ENCODE peak calls at places on chromosomes 1 and 21, in six cellular contexts. One of them, this sample, is unnamed.

GRCh38 chr1:162690672-162691434 is 58.6 kb downstream of the DDR2 start:
- DNase-seq in H9: peak; percentile 61
- DNase-seq in IMR-90: peak; percentile 93
- DNase-seq in H1: no peak
- DNase-seq in trophoblast cell: peak; percentile 96
- DNase-seq in mesenchymal stem cell: peak; percentile 80
- DNase-seq in this sample: no peak

GRCh38 chr1:31418626-31419025 is 5.6 kb downstream of the SERINC2 start:
- DNase-seq in IMR-90: no peak
- DNase-seq in mesenchymal stem cell: no peak
- DNase-seq in H1: no peak
- DNase-seq in H9: no peak
- DNase-seq in trophoblast cell: no peak
- DNase-seq in this sample: no peak

GRCh38 chr1:109630081-109630880 is 10.6 kb downstream of the AMPD2 start:
- DNase-seq in mesenchymal stem cell: no peak
- DNase-seq in trophoblast cell: no peak
- DNase-seq in H9: peak; percentile 66
- DNase-seq in H1: peak; percentile 69
- DNase-seq in IMR-90: no peak
- DNase-seq in this sample: no peak

GRCh38 chr1:102184477-102184876 is 187.8 kb upstream of the OLFM3 start:
- DNase-seq in mesenchymal stem cell: no peak
- DNase-seq in H9: no peak
- DNase-seq in IMR-90: no peak
- DNase-seq in trophoblast cell: no peak
- DNase-seq in H1: no peak
- DNase-seq in this sample: no peak

GRCh38 chr1:1677718-1678580 is 14.6 kb downstream of the SLC35E2B start:
- DNase-seq in H9: no peak
- DNase-seq in trophoblast cell: no peak
- DNase-seq in H1: no peak
- DNase-seq in IMR-90: no peak
- DNase-seq in mesenchymal stem cell: no peak
- DNase-seq in this sample: no peak

GRCh38 chr1:61095127-61095812 is 12.9 kb downstream of the NFIA start:
- DNase-seq in H1: no peak
- DNase-seq in H9: no peak
- DNase-seq in mesenchymal stem cell: no peak
- DNase-seq in trophoblast cell: no peak
- DNase-seq in IMR-90: no peak
- DNase-seq in this sample: no peak

GRCh38 chr1:82486969-82487368 is 686.2 kb downstream of the ADGRL2 start:
- DNase-seq in mesenchymal stem cell: no peak
- DNase-seq in IMR-90: no peak
- DNase-seq in H1: no peak
- DNase-seq in trophoblast cell: no peak
- DNase-seq in H9: no peak
- DNase-seq in this sample: no peak

GRCh38 chr21:32391755-32392154 is 1.1 kb downstream of the URB1 start:
- DNase-seq in mesenchymal stem cell: no peak
- DNase-seq in trophoblast cell: no peak
- DNase-seq in H1: no peak
- DNase-seq in IMR-90: no peak
- DNase-seq in H9: no peak
- DNase-seq in this sample: no peak

GRCh38 chr1:38612956-38613355 is 246.6 kb downstream of the RRAGC start:
- DNase-seq in H1: no peak
- DNase-seq in IMR-90: no peak
- DNase-seq in mesenchymal stem cell: no peak
- DNase-seq in H9: no peak
- DNase-seq in trophoblast cell: no peak
- DNase-seq in this sample: no peak

GRCh38 chr1:204013052-204013451 is 59.9 kb upstream of the SOX13 start:
- DNase-seq in mesenchymal stem cell: no peak
- DNase-seq in trophoblast cell: no peak
- DNase-seq in H9: no peak
- DNase-seq in H1: no peak
- DNase-seq in IMR-90: no peak
- DNase-seq in this sample: no peak

GRCh38 chr1:236204043-236204442 is 61.7 kb downstream of the GPR137B start:
- DNase-seq in trophoblast cell: no peak
- DNase-seq in mesenchymal stem cell: no peak
- DNase-seq in H1: no peak
- DNase-seq in H9: no peak
- DNase-seq in IMR-90: peak; percentile 65
- DNase-seq in this sample: no peak

GRCh38 chr1:235902638-235903542 is 36.2 kb upstream of the LYST start:
- DNase-seq in H1: no peak
- DNase-seq in mesenchymal stem cell: peak; percentile 86
- DNase-seq in IMR-90: peak; percentile 44
- DNase-seq in trophoblast cell: no peak
- DNase-seq in H9: no peak
- DNase-seq in this sample: no peak

GRCh38 chr1:31637915-31638673 is 6.6 kb downstream of the PEF1 start:
- DNase-seq in H9: no peak
- DNase-seq in mesenchymal stem cell: no peak
- DNase-seq in trophoblast cell: no peak
- DNase-seq in IMR-90: no peak
- DNase-seq in H1: no peak
- DNase-seq in this sample: no peak

DNA sequence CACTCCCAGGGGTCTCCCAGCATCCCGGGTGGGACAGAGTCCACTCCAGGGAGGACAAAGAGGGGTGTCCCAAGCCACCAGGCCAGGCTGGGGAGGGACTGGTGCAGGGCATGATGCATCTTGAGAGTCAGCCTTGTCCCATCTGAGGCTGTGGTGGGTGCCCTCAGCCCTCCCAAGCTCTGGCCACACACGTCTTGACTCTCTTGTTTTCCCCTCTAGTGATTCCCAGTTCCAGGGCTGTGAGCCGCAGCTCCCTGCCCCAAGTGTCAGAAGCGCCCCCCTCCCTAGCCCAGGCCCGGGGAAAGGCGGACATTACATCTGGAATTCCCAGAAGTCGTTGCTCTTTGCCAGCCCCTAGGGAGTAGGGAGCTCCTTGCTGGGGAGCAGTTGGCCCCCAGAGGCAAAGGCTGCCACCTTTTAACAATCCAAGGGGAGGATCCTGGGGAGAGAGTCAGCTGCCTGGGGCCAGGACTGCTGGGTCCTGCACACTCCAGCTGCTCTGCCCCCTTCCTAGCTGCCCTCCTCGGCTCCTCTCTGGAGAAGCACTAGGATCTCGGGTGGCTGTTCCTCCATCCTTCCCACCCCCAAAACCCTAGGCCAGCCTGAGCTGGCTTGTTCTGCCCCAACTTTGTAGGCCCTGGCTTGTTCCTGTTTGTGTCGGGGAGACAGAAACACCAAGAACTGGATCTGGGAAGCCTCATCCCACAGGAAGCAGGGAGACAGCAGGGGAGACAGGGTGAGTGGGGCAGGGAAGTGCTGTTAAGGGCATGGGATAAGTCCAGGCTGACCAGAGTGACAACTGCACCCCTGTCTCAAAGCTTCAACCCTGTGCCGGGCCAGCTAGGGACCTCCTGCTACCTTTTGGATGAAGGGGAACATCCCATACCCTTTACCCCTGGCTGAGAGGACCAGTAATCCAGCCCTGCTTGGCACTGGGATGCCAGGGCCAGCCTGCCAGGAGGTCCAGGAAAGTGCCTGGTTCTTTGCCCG is 3.2 kb upstream of the PTPN7 start:
- DNase-seq in IMR-90: no peak
- DNase-seq in H9: no peak
- DNase-seq in trophoblast cell: no peak
- DNase-seq in mesenchymal stem cell: no peak
- DNase-seq in H1: no peak
- DNase-seq in this sample: no peak
- H2AK5ac ChIP-seq in IMR-90: no peak overlapping the region
- H2AK5ac ChIP-seq in H9: no peak overlapping the region
- H2AK5ac ChIP-seq in trophoblast cell: no peak overlapping the region
- H2AK5ac ChIP-seq in mesenchymal stem cell: no peak overlapping the region
- H2AK5ac ChIP-seq in H1: no peak overlapping the region
- H2AK5ac ChIP-seq in this sample: peak overlapping the region; percentile 79

DNA sequence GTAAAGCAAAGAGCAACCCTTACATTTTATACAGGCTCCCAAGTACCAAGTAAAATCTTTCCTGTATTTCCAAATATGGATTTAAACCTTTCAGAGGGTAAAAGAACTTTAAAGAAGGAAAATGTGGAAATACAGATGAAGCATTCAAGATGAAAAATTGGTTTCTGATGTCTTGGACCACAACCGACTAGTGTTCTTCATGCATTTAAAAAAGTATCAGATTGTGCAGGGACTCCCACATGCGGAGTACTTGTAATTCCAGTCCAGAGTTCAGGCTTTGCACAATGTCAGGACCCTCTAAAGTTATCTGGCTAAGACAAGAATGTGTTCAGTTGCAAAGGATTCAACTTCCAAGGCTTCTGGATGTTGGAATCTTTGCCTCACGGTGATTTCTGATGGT is 66.6 kb downstream of the RGL1 start:
- DNase-seq in IMR-90: no peak
- DNase-seq in mesenchymal stem cell: peak; percentile 13
- DNase-seq in trophoblast cell: no peak
- DNase-seq in H9: no peak
- DNase-seq in H1: no peak
- DNase-seq in this sample: no peak
- H2AFZ ChIP-seq in IMR-90: no peak overlapping the region
- H2AFZ ChIP-seq in mesenchymal stem cell: no peak overlapping the region
- H2AFZ ChIP-seq in trophoblast cell: no peak overlapping the region
- H2AFZ ChIP-seq in H9: no peak overlapping the region
- H2AFZ ChIP-seq in H1: no peak overlapping the region
- H2AFZ ChIP-seq in this sample: no peak overlapping the region

GRCh38 chr1:41435570-41436178 is 48.8 kb downstream of the EDN2 start:
- DNase-seq in IMR-90: no peak
- DNase-seq in H1: peak; percentile 74
- DNase-seq in trophoblast cell: peak; percentile 33
- DNase-seq in H9: peak; percentile 78
- DNase-seq in mesenchymal stem cell: peak; percentile 58
- DNase-seq in this sample: peak; percentile 50
- H3K4ac ChIP-seq in IMR-90: no peak overlapping the region
- H3K4ac ChIP-seq in H1: no peak overlapping the region
- H3K4ac ChIP-seq in trophoblast cell: peak overlapping the region; percentile 90
- H3K4ac ChIP-seq in H9: no peak overlapping the region
- H3K4ac ChIP-seq in mesenchymal stem cell: no peak overlapping the region
- H3K4ac ChIP-seq in this sample: no peak overlapping the region

GRCh38 chr1:214404571-214405213 is 123.7 kb downstream of the SMYD2 start:
- DNase-seq in IMR-90: peak; percentile 75
- DNase-seq in mesenchymal stem cell: peak; percentile 92
- DNase-seq in H9: peak; percentile 77
- DNase-seq in H1: no peak
- DNase-seq in trophoblast cell: no peak
- DNase-seq in this sample: no peak
- H2AK5ac ChIP-seq in IMR-90: peak overlapping the region; percentile 90
- H2AK5ac ChIP-seq in mesenchymal stem cell: peak overlapping the region; percentile 100
- H2AK5ac ChIP-seq in H9: no peak overlapping the region
- H2AK5ac ChIP-seq in H1: peak overlapping the region; percentile 97
- H2AK5ac ChIP-seq in trophoblast cell: no peak overlapping the region
- H2AK5ac ChIP-seq in this sample: no peak overlapping the region

DNA sequence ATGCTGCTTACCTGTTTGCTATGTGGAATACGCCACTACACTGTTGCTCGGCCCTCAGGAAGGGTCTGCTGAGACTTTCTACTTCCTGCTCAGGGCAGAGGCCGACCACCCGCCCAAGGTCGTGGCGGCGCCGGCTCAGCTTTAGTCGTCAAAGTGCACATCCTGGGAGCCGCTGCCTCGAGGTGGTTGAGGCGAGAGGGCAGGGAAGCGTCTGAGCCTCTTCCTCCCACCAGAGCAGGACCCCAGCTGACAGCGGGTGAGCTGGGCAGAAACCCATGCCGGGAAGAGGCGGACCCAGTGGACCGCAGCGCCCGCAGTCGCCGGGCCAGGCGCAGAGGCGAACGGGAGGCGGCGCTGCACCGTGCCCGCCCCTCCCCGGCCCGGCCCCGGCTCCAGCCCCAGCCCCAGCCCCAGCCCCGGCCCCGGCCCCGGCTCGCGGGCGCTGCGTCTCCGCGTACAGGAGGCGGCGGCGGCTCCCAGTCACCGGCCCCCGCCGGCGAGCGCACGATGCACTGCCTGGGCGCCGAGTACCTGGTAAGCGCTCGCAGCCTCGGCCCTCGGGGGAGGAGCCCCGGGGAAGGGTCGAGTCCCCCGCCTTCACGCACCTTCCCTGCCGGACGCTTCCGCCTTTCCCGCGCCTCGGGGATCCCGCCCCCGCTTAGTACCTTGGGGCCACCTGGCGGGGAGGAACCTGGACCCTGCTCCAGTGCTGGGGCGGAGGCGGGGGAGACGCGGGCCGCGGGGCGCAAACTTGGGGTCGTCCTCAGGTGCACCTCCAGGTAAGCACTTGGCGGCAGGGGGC is at the start of gene SLC44A3:
- DNase-seq in H9: peak; percentile 75
- DNase-seq in mesenchymal stem cell: peak; percentile 69
- DNase-seq in IMR-90: peak; percentile 24
- DNase-seq in H1: peak; percentile 82
- DNase-seq in trophoblast cell: peak; percentile 62
- DNase-seq in this sample: peak; percentile 51
- H2AFZ ChIP-seq in H9: peak within 1 kb of the TSS; percentile 51
- H2AFZ ChIP-seq in mesenchymal stem cell: peak within 1 kb of the TSS; percentile 80
- H2AFZ ChIP-seq in IMR-90: peak within 1 kb of the TSS; percentile 98
- H2AFZ ChIP-seq in H1: peak within 1 kb of the TSS; percentile 82
- H2AFZ ChIP-seq in trophoblast cell: peak within 1 kb of the TSS; percentile 89
- H2AFZ ChIP-seq in this sample: peak within 1 kb of the TSS; percentile 96

DNA sequence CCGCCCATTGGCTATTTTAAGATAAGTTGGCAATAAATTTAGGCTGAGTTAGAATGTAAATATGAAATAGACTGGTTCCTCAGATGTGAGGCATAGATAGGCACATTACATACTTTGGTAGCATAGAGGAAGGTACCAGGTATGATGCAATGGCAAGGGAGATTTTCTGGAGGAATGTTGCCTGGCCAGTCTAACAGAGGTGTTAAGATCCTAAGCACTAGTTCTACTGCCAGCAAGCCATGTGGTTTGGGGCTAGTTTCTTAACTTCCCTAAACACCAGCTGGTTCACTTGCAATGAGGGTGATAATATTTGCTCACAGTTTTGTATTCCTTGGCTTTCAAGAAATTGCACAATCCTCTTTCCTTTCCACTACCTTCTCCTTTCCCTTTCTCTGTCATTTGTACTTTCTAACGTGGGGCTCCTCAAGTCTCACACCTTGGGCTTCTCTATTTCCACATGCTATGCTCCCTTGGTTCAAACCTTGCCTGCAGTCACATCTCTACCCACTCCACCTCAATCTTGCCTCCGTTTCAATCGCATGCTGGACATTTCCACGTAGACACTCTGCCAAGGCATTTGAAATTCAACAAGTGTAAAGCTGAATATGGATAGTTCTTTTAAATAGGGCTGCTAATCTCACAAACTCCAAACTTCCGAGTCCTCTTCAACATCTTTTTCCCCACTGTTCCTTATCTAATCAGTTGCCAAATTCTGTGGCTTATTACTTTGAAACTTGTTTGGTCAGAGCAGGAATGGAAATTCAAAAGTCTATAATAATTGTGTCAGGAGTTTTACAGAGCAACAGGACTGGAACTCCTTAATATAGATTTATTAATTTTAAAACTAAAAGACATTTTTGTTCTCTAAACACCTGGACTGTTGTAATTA is 4.6 kb upstream of the CD55 start:
- DNase-seq in H1: no peak
- DNase-seq in H9: peak; percentile 43
- DNase-seq in IMR-90: peak; percentile 10
- DNase-seq in mesenchymal stem cell: peak; percentile 36
- DNase-seq in trophoblast cell: peak; percentile 99
- DNase-seq in this sample: no peak
- H3K4ac ChIP-seq in H1: no peak overlapping the region
- H3K4ac ChIP-seq in H9: no peak overlapping the region
- H3K4ac ChIP-seq in IMR-90: peak overlapping the region; percentile 22
- H3K4ac ChIP-seq in mesenchymal stem cell: no peak overlapping the region
- H3K4ac ChIP-seq in trophoblast cell: no peak overlapping the region
- H3K4ac ChIP-seq in this sample: no peak overlapping the region

GRCh38 chr21:42461881-42462877 is 33.8 kb downstream of the RSPH1 start:
- DNase-seq in mesenchymal stem cell: no peak
- DNase-seq in H1: no peak
- DNase-seq in IMR-90: no peak
- DNase-seq in trophoblast cell: no peak
- DNase-seq in H9: peak; percentile 30
- DNase-seq in this sample: no peak
- H2AK5ac ChIP-seq in mesenchymal stem cell: peak overlapping the region; percentile 73
- H2AK5ac ChIP-seq in H1: peak overlapping the region; percentile 93
- H2AK5ac ChIP-seq in IMR-90: no peak overlapping the region
- H2AK5ac ChIP-seq in trophoblast cell: no peak overlapping the region
- H2AK5ac ChIP-seq in H9: no peak overlapping the region
- H2AK5ac ChIP-seq in this sample: no peak overlapping the region

This sample was measured in neuronal stem cell.